ENCODE peak calls at places on chromosomes 7 and 10, in five cellular contexts. N is A549, O is lower leg skin, T is pancreas, M is neuronal stem cell. P is an unnamed sample.

GRCh38 chr10:83373659-83374058 is 765.6 kb upstream of the GHITM start:
- DNase-seq in N (peak; percentile 3), O (no peak), T (no peak), M (no peak), P (no peak)

GRCh38 chr7:39810710-39811109 is 139.3 kb upstream of the CDK13 start:
- DNase-seq in N (no peak), O (no peak), T (no peak), M (no peak), P (no peak)

GRCh38 chr7:142797799-142798377 is 27.1 kb downstream of the PRSS2 start:
- DNase-seq in N (no peak), O (peak; percentile 43), T (no peak), M (no peak), P (no peak)

GRCh38 chr10:127149613-127150081 is 46.7 kb downstream of the INSYN2A start:
- DNase-seq in N (no peak), O (no peak), T (no peak), M (no peak), P (no peak)

GRCh38 chr10:130040351-130040750 is 70.3 kb downstream of the C10orf143 start:
- DNase-seq in N (no peak), O (peak; percentile 31), T (no peak), M (no peak), P (peak; percentile 45)

GRCh38 chr10:18099420-18099819 is 40.8 kb upstream of the CACNB2 start:
- DNase-seq in N (no peak), O (no peak), T (no peak), M (no peak), P (no peak)

GRCh38 chr10:103822795-103823194 is 32.6 kb downstream of the SH3PXD2A start:
- DNase-seq in N (no peak), O (no peak), T (no peak), M (no peak), P (no peak)

GRCh38 chr10:78543749-78544446 is 510.2 kb downstream of the RPS24 start:
- DNase-seq in N (no peak), O (peak; percentile 95), T (no peak), M (no peak), P (peak; percentile 88)

GRCh38 chr10:26869528-26869927 is 8.8 kb upstream of the ABI1 start:
- DNase-seq in N (no peak), O (no peak), T (no peak), M (no peak), P (no peak)

GRCh38 chr7:50092579-50093411 is at the start of gene ZPBP:
- DNase-seq in N (peak; percentile 32), O (no peak), T (peak; percentile 80), M (peak; percentile 48), P (no peak)

GRCh38 chr10:8045728-8046494 is 8.6 kb upstream of the GATA3 start:
- DNase-seq in N (no peak), O (peak; percentile 82), T (no peak), M (no peak), P (no peak)

GRCh38 chr10:86868353-86868752 is 89.1 kb downstream of the MMRN2 start:
- DNase-seq in N (no peak), O (no peak), T (no peak), M (peak; percentile 39), P (no peak)

GRCh38 chr10:75723319-75723965 is 292.0 kb downstream of the LRMDA start:
- DNase-seq in N (no peak), O (no peak), T (no peak), M (no peak), P (no peak)

GRCh38 chr7:83410989-83411591 is 237.8 kb downstream of the SEMA3E start:
- DNase-seq in N (peak; percentile 63), O (no peak), T (no peak), M (peak; percentile 17), P (no peak)

GRCh38 chr10:5913736-5914135 is 23.7 kb downstream of the FBH1 start:
- DNase-seq in N (no peak), O (no peak), T (no peak), M (no peak), P (no peak)

GRCh38 chr7:116340201-116340847 is 130.0 kb downstream of the TES start:
- DNase-seq in N (no peak), O (no peak), T (no peak), M (no peak), P (no peak)

GRCh38 chr10:117689566-117689965 is 147.0 kb downstream of the EMX2 start:
- DNase-seq in N (no peak), O (peak; percentile 26), T (no peak), M (no peak), P (no peak)

GRCh38 chr10:48533540-48533939 is 71.3 kb downstream of the ARHGAP22 start:
- DNase-seq in N (no peak), O (no peak), T (no peak), M (no peak), P (no peak)

GRCh38 chr10:116888380-116889055 is 39.2 kb downstream of the ENO4 start:
- DNase-seq in N (peak; percentile 61), O (peak; percentile 88), T (no peak), M (no peak), P (peak; percentile 82)

GRCh38 chr7:47032171-47032915 is 549.6 kb downstream of the TNS3 start:
- DNase-seq in N (no peak), O (no peak), T (no peak), M (no peak), P (no peak)

GRCh38 chr7:16028103-16028502 is 341.6 kb upstream of the MEOX2 start:
- DNase-seq in N (no peak), O (no peak), T (no peak), M (no peak), P (no peak)

GRCh38 chr10:9646201-9646600 is 1371.5 kb upstream of the CELF2 start:
- DNase-seq in N (no peak), O (no peak), T (no peak), M (no peak), P (no peak)

GRCh38 chr10:47047577-47048532 is 136.6 kb downstream of the PTPN20 start:
- DNase-seq in N (peak; percentile 75), O (peak; percentile 96), T (peak; percentile 90), M (peak; percentile 72), P (peak; percentile 77)

GRCh38 chr10:79320785-79321493 is 26.3 kb upstream of the PPIF start:
- DNase-seq in N (peak; percentile 83), O (no peak), T (no peak), M (no peak), P (no peak)

GRCh38 chr7:53272081-53272480 is 236.6 kb downstream of the POM121L12 start:
- DNase-seq in N (no peak), O (no peak), T (no peak), M (no peak), P (no peak)

GRCh38 chr7:81761821-81762220 is 8.0 kb downstream of the HGF start:
- DNase-seq in N (no peak), O (no peak), T (no peak), M (no peak), P (no peak)

GRCh38 chr10:30553018-30553624 is 76.4 kb downstream of the LYZL2 start:
- DNase-seq in N (no peak), O (no peak), T (no peak), M (peak; percentile 21), P (no peak)

GRCh38 chr7:122914812-122915211 is 28.6 kb upstream of the CADPS2 start:
- DNase-seq in N (no peak), O (no peak), T (no peak), M (no peak), P (no peak)

DNA sequence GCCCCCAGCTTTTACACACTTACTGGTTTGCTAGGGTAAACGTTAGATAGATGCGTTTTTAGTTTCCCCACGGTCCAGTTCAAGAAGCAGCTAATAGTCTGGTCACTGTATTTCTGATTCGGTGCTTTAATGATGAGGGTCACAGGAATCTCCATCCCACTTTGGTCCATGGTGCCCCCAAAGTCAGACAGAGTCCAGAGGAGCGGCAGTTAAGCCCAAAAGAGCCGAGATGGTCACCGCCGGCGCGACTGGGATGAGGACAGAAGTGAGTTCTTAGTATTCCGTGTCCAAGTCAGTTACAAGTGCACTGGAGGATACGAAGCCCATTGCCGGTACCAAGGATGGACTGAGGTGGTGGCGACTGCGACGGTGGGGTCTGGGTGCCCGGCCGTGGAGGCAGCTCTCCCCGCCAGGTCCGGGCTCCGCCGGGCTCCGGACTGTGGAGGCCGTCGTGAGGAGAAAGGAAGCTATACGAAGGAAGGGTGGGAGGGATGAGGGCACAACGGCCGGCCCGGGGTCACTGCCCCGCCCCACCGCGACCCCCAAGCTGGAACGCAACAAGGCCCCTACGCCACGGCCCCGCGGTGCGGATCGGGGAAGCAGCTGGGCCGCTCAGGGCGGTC is 663 bp downstream of the HERPUD2 start:
- DNase-seq in N (no peak), O (peak; percentile 89), T (no peak), M (no peak), P (peak; percentile 35)
- H3K4me3 ChIP-seq in N (peak overlapping the region; percentile 100), O (peak overlapping the region; percentile 92), T (peak overlapping the region; percentile 97), M (peak overlapping the region; percentile 93), P (peak overlapping the region; percentile 87)

DNA sequence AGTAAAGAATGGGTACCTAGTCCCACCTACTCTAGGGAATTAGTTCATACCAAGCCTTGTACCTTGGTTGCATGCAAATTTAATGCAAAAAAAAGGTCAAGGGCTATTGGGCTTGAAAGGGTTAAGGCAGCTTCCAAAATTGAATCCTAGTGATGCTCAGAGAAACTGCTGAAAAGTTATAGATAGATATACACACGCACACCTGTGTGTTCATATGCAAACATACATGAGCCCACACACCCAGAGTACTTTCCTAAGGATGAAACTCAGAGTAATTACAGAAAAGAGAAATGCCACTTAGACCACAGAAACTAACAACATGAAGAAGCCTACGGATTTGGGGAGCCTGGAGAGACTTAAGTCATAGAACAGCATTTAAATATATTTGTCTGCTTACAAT is 1.5 kb downstream of the SLC25A13 start:
- DNase-seq in N (no peak), O (no peak), T (no peak), M (no peak), P (no peak)
- H3K4me3 ChIP-seq in N (peak overlapping the region; percentile 93), O (no peak overlapping the region), T (no peak overlapping the region), M (no peak overlapping the region), P (peak overlapping the region; percentile 78)

GRCh38 chr7:157279679-157279972 is 57.2 kb upstream of the DNAJB6 start:
- DNase-seq in N (no peak), O (no peak), T (no peak), M (no peak), P (no peak)

GRCh38 chr7:157279973-157280841 is 56.6 kb upstream of the DNAJB6 start:
- DNase-seq in N (no peak), O (no peak), T (no peak), M (no peak), P (no peak)

GRCh38 chr7:157276731-157277562 is 59.9 kb upstream of the DNAJB6 start:
- DNase-seq in N (no peak), O (peak; percentile 86), T (no peak), M (no peak), P (peak; percentile 63)

GRCh38 chr7:157278167-157278790 is 58.5 kb upstream of the DNAJB6 start:
- DNase-seq in N (no peak), O (no peak), T (no peak), M (no peak), P (no peak)

GRCh38 chr7:157278791-157279678 is 57.8 kb upstream of the DNAJB6 start:
- DNase-seq in N (no peak), O (no peak), T (no peak), M (no peak), P (no peak)
- H3K4me3 ChIP-seq in N (no peak overlapping the region), O (peak overlapping the region; percentile 22), T (peak overlapping the region; percentile 40), M (no peak overlapping the region), P (peak overlapping the region; percentile 55)

GRCh38 chr7:121273467-121274167 is 55.2 kb upstream of the WNT16 start:
- DNase-seq in N (no peak), O (no peak), T (no peak), M (no peak), P (no peak)

GRCh38 chr7:121274467-121274866 is 54.3 kb upstream of the WNT16 start:
- DNase-seq in N (no peak), O (no peak), T (no peak), M (no peak), P (no peak)

GRCh38 chr7:121276276-121276675 is 52.5 kb upstream of the WNT16 start:
- DNase-seq in N (no peak), O (no peak), T (no peak), M (no peak), P (no peak)

GRCh38 chr7:121278120-121279021 is 50.4 kb upstream of the WNT16 start:
- DNase-seq in N (no peak), O (no peak), T (no peak), M (no peak), P (no peak)

GRCh38 chr7:121275204-121275603 is 53.6 kb upstream of the WNT16 start:
- DNase-seq in N (no peak), O (no peak), T (no peak), M (no peak), P (no peak)
- H3K4me3 ChIP-seq in N (no peak overlapping the region), O (no peak overlapping the region), T (no peak overlapping the region), M (no peak overlapping the region), P (no peak overlapping the region)